ENCODE peak calls at places on chromosomes 7 and 10, in six cellular contexts. One of them, this sample, is unnamed.

GRCh38 chr10:47259521-47259920 is 40.5 kb upstream of the GDF10 start:
- DNase-seq in GM12891: no peak
- DNase-seq in psoas muscle: no peak
- DNase-seq in NCI-H1092: no peak
- DNase-seq in head of caudate nucleus: no peak
- DNase-seq in fibroblast of lung: no peak
- DNase-seq in this sample: no peak

GRCh38 chr10:69449841-69450240 is 1.4 kb upstream of the TSPAN15 start:
- DNase-seq in GM12891: no peak
- DNase-seq in psoas muscle: no peak
- DNase-seq in NCI-H1092: peak; percentile 32
- DNase-seq in head of caudate nucleus: peak; percentile 43
- DNase-seq in fibroblast of lung: no peak
- DNase-seq in this sample: peak; percentile 6

GRCh38 chr10:71203124-71203523 is 9.2 kb upstream of the UNC5B start:
- DNase-seq in GM12891: no peak
- DNase-seq in psoas muscle: no peak
- DNase-seq in NCI-H1092: no peak
- DNase-seq in head of caudate nucleus: no peak
- DNase-seq in fibroblast of lung: no peak
- DNase-seq in this sample: no peak

GRCh38 chr10:110137142-110137545 is 70.3 kb upstream of the MXI1 start:
- DNase-seq in GM12891: no peak
- DNase-seq in psoas muscle: no peak
- DNase-seq in NCI-H1092: peak; percentile 1
- DNase-seq in head of caudate nucleus: no peak
- DNase-seq in fibroblast of lung: peak; percentile 60
- DNase-seq in this sample: peak; percentile 13

GRCh38 chr7:21949522-21949921 is 3.8 kb upstream of the CDCA7L start:
- DNase-seq in GM12891: no peak
- DNase-seq in psoas muscle: no peak
- DNase-seq in NCI-H1092: no peak
- DNase-seq in head of caudate nucleus: no peak
- DNase-seq in fibroblast of lung: no peak
- DNase-seq in this sample: no peak

GRCh38 chr7:46160861-46161260 is 239.8 kb upstream of the IGFBP3 start:
- DNase-seq in GM12891: no peak
- DNase-seq in psoas muscle: no peak
- DNase-seq in NCI-H1092: no peak
- DNase-seq in head of caudate nucleus: no peak
- DNase-seq in fibroblast of lung: peak; percentile 65
- DNase-seq in this sample: no peak

GRCh38 chr10:7260412-7260900 is 150.4 kb downstream of the SFMBT2 start:
- DNase-seq in GM12891: peak; percentile 20
- DNase-seq in psoas muscle: peak; percentile 64
- DNase-seq in NCI-H1092: peak; percentile 31
- DNase-seq in head of caudate nucleus: no peak
- DNase-seq in fibroblast of lung: peak; percentile 97
- DNase-seq in this sample: peak; percentile 19

GRCh38 chr7:157035302-157035701 is 24.8 kb upstream of the MNX1 start:
- DNase-seq in GM12891: no peak
- DNase-seq in psoas muscle: no peak
- DNase-seq in NCI-H1092: no peak
- DNase-seq in head of caudate nucleus: no peak
- DNase-seq in fibroblast of lung: no peak
- DNase-seq in this sample: no peak

GRCh38 chr7:21903074-21903786 is 42.5 kb downstream of the CDCA7L start:
- DNase-seq in GM12891: no peak
- DNase-seq in psoas muscle: no peak
- DNase-seq in NCI-H1092: no peak
- DNase-seq in head of caudate nucleus: no peak
- DNase-seq in fibroblast of lung: no peak
- DNase-seq in this sample: no peak

GRCh38 chr10:18261063-18261462 is 120.8 kb downstream of the CACNB2 start:
- DNase-seq in GM12891: no peak
- DNase-seq in psoas muscle: no peak
- DNase-seq in NCI-H1092: no peak
- DNase-seq in head of caudate nucleus: peak; percentile 37
- DNase-seq in fibroblast of lung: no peak
- DNase-seq in this sample: no peak

GRCh38 chr10:28938745-28939144 is 261.4 kb downstream of the BAMBI start:
- DNase-seq in GM12891: no peak
- DNase-seq in psoas muscle: no peak
- DNase-seq in NCI-H1092: no peak
- DNase-seq in head of caudate nucleus: no peak
- DNase-seq in fibroblast of lung: peak; percentile 56
- DNase-seq in this sample: no peak

GRCh38 chr10:10605551-10606081 is 412.1 kb upstream of the CELF2 start:
- DNase-seq in GM12891: no peak
- DNase-seq in psoas muscle: peak; percentile 16
- DNase-seq in NCI-H1092: no peak
- DNase-seq in head of caudate nucleus: no peak
- DNase-seq in fibroblast of lung: peak; percentile 88
- DNase-seq in this sample: no peak

GRCh38 chr7:69651101-69651590 is 52.9 kb downstream of the AUTS2 start:
- DNase-seq in GM12891: peak; percentile 35
- DNase-seq in psoas muscle: no peak
- DNase-seq in NCI-H1092: no peak
- DNase-seq in head of caudate nucleus: no peak
- DNase-seq in fibroblast of lung: no peak
- DNase-seq in this sample: no peak

GRCh38 chr10:5497948-5498730 is 1.2 kb downstream of the CALML5 start:
- DNase-seq in GM12891: no peak
- DNase-seq in psoas muscle: no peak
- DNase-seq in NCI-H1092: no peak
- DNase-seq in head of caudate nucleus: no peak
- DNase-seq in fibroblast of lung: no peak
- DNase-seq in this sample: no peak

This sample was measured in NCI-H526 treated with DMSO at 0.1 percent for 48 hours.